ENCODE peak calls at places on chromosomes 5 and 9, in seven cellular contexts. One of them, this sample, is unnamed.

GRCh38 chr5:172266676-172267092 is 16.9 kb downstream of the UBTD2 start:
- DNase-seq in thoracic aorta: no peak
- DNase-seq in GM23338: no peak
- DNase-seq in pancreas: no peak
- DNase-seq in psoas muscle: no peak
- DNase-seq in naive thymus-derived CD4-positive, alpha-beta T cell: no peak
- DNase-seq in H7: no peak
- DNase-seq in this sample: no peak

GRCh38 chr5:122458278-122458872 is 146.3 kb downstream of the SNCAIP start:
- DNase-seq in psoas muscle: no peak
- DNase-seq in naive thymus-derived CD4-positive, alpha-beta T cell: no peak
- DNase-seq in pancreas: peak; percentile 13
- DNase-seq in thoracic aorta: no peak
- DNase-seq in GM23338: peak; percentile 72
- DNase-seq in H7: no peak
- DNase-seq in this sample: peak; percentile 45

GRCh38 chr9:74644015-74644414 is 146.9 kb downstream of the RORB start:
- DNase-seq in GM23338: no peak
- DNase-seq in thoracic aorta: no peak
- DNase-seq in pancreas: no peak
- DNase-seq in psoas muscle: no peak
- DNase-seq in H7: no peak
- DNase-seq in naive thymus-derived CD4-positive, alpha-beta T cell: no peak
- DNase-seq in this sample: no peak

GRCh38 chr9:113139225-113139829 is 11.5 kb upstream of the SLC31A2 start:
- DNase-seq in H7: no peak
- DNase-seq in pancreas: no peak
- DNase-seq in naive thymus-derived CD4-positive, alpha-beta T cell: no peak
- DNase-seq in GM23338: no peak
- DNase-seq in thoracic aorta: no peak
- DNase-seq in psoas muscle: no peak
- DNase-seq in this sample: no peak

GRCh38 chr5:163614787-163615186 is 109.4 kb downstream of the MAT2B start:
- DNase-seq in psoas muscle: no peak
- DNase-seq in H7: no peak
- DNase-seq in pancreas: no peak
- DNase-seq in naive thymus-derived CD4-positive, alpha-beta T cell: no peak
- DNase-seq in GM23338: no peak
- DNase-seq in thoracic aorta: no peak
- DNase-seq in this sample: no peak

GRCh38 chr5:169374761-169375160 is 73.8 kb upstream of the SLIT3 start:
- DNase-seq in psoas muscle: no peak
- DNase-seq in GM23338: no peak
- DNase-seq in thoracic aorta: no peak
- DNase-seq in naive thymus-derived CD4-positive, alpha-beta T cell: no peak
- DNase-seq in pancreas: no peak
- DNase-seq in H7: no peak
- DNase-seq in this sample: no peak

GRCh38 chr5:62689599-62690368 is 111.2 kb downstream of the LRRC70 start:
- DNase-seq in psoas muscle: no peak
- DNase-seq in GM23338: no peak
- DNase-seq in naive thymus-derived CD4-positive, alpha-beta T cell: no peak
- DNase-seq in thoracic aorta: no peak
- DNase-seq in pancreas: no peak
- DNase-seq in H7: no peak
- DNase-seq in this sample: peak; percentile 6

GRCh38 chr9:136103651-136104487 is 8.8 kb upstream of the NACC2 start:
- DNase-seq in psoas muscle: peak; percentile 55
- DNase-seq in naive thymus-derived CD4-positive, alpha-beta T cell: no peak
- DNase-seq in GM23338: peak; percentile 71
- DNase-seq in H7: peak; percentile 87
- DNase-seq in pancreas: no peak
- DNase-seq in thoracic aorta: no peak
- DNase-seq in this sample: no peak

GRCh38 chr5:172830876-172831662 is 3.0 kb upstream of the ERGIC1 start:
- DNase-seq in psoas muscle: no peak
- DNase-seq in thoracic aorta: no peak
- DNase-seq in H7: no peak
- DNase-seq in pancreas: no peak
- DNase-seq in naive thymus-derived CD4-positive, alpha-beta T cell: no peak
- DNase-seq in GM23338: no peak
- DNase-seq in this sample: peak; percentile 97

GRCh38 chr5:141529873-141530272 is 41.0 kb downstream of the PCDHGC5 start:
- DNase-seq in H7: no peak
- DNase-seq in GM23338: no peak
- DNase-seq in psoas muscle: no peak
- DNase-seq in pancreas: no peak
- DNase-seq in naive thymus-derived CD4-positive, alpha-beta T cell: no peak
- DNase-seq in thoracic aorta: no peak
- DNase-seq in this sample: no peak

GRCh38 chr9:13728917-13729811 is 449.7 kb upstream of the MPDZ start:
- DNase-seq in pancreas: no peak
- DNase-seq in H7: no peak
- DNase-seq in GM23338: no peak
- DNase-seq in thoracic aorta: no peak
- DNase-seq in psoas muscle: no peak
- DNase-seq in naive thymus-derived CD4-positive, alpha-beta T cell: no peak
- DNase-seq in this sample: peak; percentile 80

GRCh38 chr5:151086192-151086869 is 5.5 kb upstream of the TNIP1 start:
- DNase-seq in GM23338: no peak
- DNase-seq in psoas muscle: no peak
- DNase-seq in H7: no peak
- DNase-seq in pancreas: no peak
- DNase-seq in naive thymus-derived CD4-positive, alpha-beta T cell: no peak
- DNase-seq in thoracic aorta: no peak
- DNase-seq in this sample: peak; percentile 20

GRCh38 chr5:161778796-161779195 is 69.1 kb upstream of the GABRA1 start:
- DNase-seq in naive thymus-derived CD4-positive, alpha-beta T cell: no peak
- DNase-seq in H7: no peak
- DNase-seq in GM23338: no peak
- DNase-seq in pancreas: no peak
- DNase-seq in thoracic aorta: no peak
- DNase-seq in psoas muscle: no peak
- DNase-seq in this sample: no peak

GRCh38 chr9:32500768-32501167 is 25.2 kb downstream of the RIGI start:
- DNase-seq in thoracic aorta: no peak
- DNase-seq in naive thymus-derived CD4-positive, alpha-beta T cell: no peak
- DNase-seq in GM23338: no peak
- DNase-seq in pancreas: no peak
- DNase-seq in psoas muscle: no peak
- DNase-seq in H7: no peak
- DNase-seq in this sample: peak; percentile 84

GRCh38 chr5:158716668-158717067 is 383.0 kb downstream of the EBF1 start:
- DNase-seq in naive thymus-derived CD4-positive, alpha-beta T cell: no peak
- DNase-seq in H7: no peak
- DNase-seq in pancreas: no peak
- DNase-seq in thoracic aorta: no peak
- DNase-seq in GM23338: peak; percentile 47
- DNase-seq in psoas muscle: no peak
- DNase-seq in this sample: no peak

GRCh38 chr5:133779828-133780475 is 167.6 kb upstream of the FSTL4 start:
- DNase-seq in GM23338: peak; percentile 49
- DNase-seq in naive thymus-derived CD4-positive, alpha-beta T cell: no peak
- DNase-seq in psoas muscle: no peak
- DNase-seq in thoracic aorta: no peak
- DNase-seq in H7: no peak
- DNase-seq in pancreas: no peak
- DNase-seq in this sample: no peak

GRCh38 chr5:145568581-145568980 is 266.6 kb downstream of the PRELID2 start:
- DNase-seq in H7: no peak
- DNase-seq in pancreas: no peak
- DNase-seq in GM23338: no peak
- DNase-seq in naive thymus-derived CD4-positive, alpha-beta T cell: no peak
- DNase-seq in thoracic aorta: no peak
- DNase-seq in psoas muscle: no peak
- DNase-seq in this sample: peak; percentile 71

GRCh38 chr5:35186749-35187148 is 43.5 kb downstream of the PRLR start:
- DNase-seq in pancreas: no peak
- DNase-seq in naive thymus-derived CD4-positive, alpha-beta T cell: no peak
- DNase-seq in thoracic aorta: no peak
- DNase-seq in psoas muscle: no peak
- DNase-seq in GM23338: no peak
- DNase-seq in H7: no peak
- DNase-seq in this sample: no peak

GRCh38 chr5:116546033-116546742 is 28.4 kb downstream of the SEMA6A start:
- DNase-seq in H7: no peak
- DNase-seq in psoas muscle: no peak
- DNase-seq in pancreas: no peak
- DNase-seq in thoracic aorta: no peak
- DNase-seq in naive thymus-derived CD4-positive, alpha-beta T cell: no peak
- DNase-seq in GM23338: no peak
- DNase-seq in this sample: peak; percentile 26

GRCh38 chr9:114770991-114771390 is 34.8 kb downstream of the TNFSF15 start:
- DNase-seq in GM23338: no peak
- DNase-seq in naive thymus-derived CD4-positive, alpha-beta T cell: no peak
- DNase-seq in thoracic aorta: no peak
- DNase-seq in psoas muscle: no peak
- DNase-seq in H7: no peak
- DNase-seq in pancreas: no peak
- DNase-seq in this sample: no peak

GRCh38 chr5:128649183-128649582 is 111.1 kb upstream of the FBN2 start:
- DNase-seq in psoas muscle: no peak
- DNase-seq in thoracic aorta: no peak
- DNase-seq in GM23338: no peak
- DNase-seq in pancreas: no peak
- DNase-seq in H7: no peak
- DNase-seq in naive thymus-derived CD4-positive, alpha-beta T cell: no peak
- DNase-seq in this sample: peak; percentile 33

GRCh38 chr5:134536876-134537275 is 11.4 kb downstream of the JADE2 start:
- DNase-seq in GM23338: no peak
- DNase-seq in thoracic aorta: no peak
- DNase-seq in H7: no peak
- DNase-seq in pancreas: no peak
- DNase-seq in psoas muscle: no peak
- DNase-seq in naive thymus-derived CD4-positive, alpha-beta T cell: no peak
- DNase-seq in this sample: no peak

GRCh38 chr9:68805890-68806517 is 101.0 kb downstream of the PIP5K1B start:
- DNase-seq in H7: no peak
- DNase-seq in GM23338: no peak
- DNase-seq in psoas muscle: no peak
- DNase-seq in naive thymus-derived CD4-positive, alpha-beta T cell: no peak
- DNase-seq in pancreas: no peak
- DNase-seq in thoracic aorta: no peak
- DNase-seq in this sample: no peak

GRCh38 chr5:56168066-56168478 is 65.1 kb downstream of the ANKRD55 start:
- DNase-seq in thoracic aorta: no peak
- DNase-seq in GM23338: no peak
- DNase-seq in psoas muscle: no peak
- DNase-seq in pancreas: no peak
- DNase-seq in naive thymus-derived CD4-positive, alpha-beta T cell: no peak
- DNase-seq in H7: no peak
- DNase-seq in this sample: no peak

GRCh38 chr5:56167522-56167921 is 65.6 kb downstream of the ANKRD55 start:
- DNase-seq in thoracic aorta: no peak
- DNase-seq in GM23338: no peak
- DNase-seq in pancreas: no peak
- DNase-seq in naive thymus-derived CD4-positive, alpha-beta T cell: no peak
- DNase-seq in psoas muscle: no peak
- DNase-seq in H7: no peak
- DNase-seq in this sample: no peak

GRCh38 chr5:56169949-56170348 is 63.2 kb downstream of the ANKRD55 start:
- DNase-seq in H7: no peak
- DNase-seq in GM23338: no peak
- DNase-seq in psoas muscle: no peak
- DNase-seq in naive thymus-derived CD4-positive, alpha-beta T cell: no peak
- DNase-seq in thoracic aorta: no peak
- DNase-seq in pancreas: no peak
- DNase-seq in this sample: no peak

GRCh38 chr5:56170557-56170956 is 62.6 kb downstream of the ANKRD55 start:
- DNase-seq in H7: no peak
- DNase-seq in thoracic aorta: no peak
- DNase-seq in naive thymus-derived CD4-positive, alpha-beta T cell: no peak
- DNase-seq in pancreas: peak; percentile 47
- DNase-seq in GM23338: no peak
- DNase-seq in psoas muscle: no peak
- DNase-seq in this sample: no peak

DNA sequence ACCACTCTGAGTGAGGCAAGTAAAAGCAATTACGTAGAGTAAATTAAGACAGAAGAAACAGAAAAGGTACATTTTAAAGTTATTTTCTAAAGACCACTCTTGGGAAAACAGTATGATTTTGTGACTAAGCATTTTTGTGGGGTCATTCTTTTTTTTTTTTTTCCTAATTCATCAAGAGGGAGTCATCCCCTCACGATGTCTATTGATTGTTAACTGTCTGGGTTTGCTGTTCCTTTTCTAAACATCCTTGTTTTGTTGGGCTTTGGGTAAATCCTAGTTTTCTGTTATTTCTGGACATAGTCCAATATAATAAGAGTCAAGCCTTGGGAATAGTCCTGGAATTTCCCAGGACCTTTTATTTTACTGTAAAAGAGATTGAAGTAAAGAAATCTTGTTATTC is 63.8 kb downstream of the ANKRD55 start:
- DNase-seq in pancreas: no peak
- DNase-seq in H7: no peak
- DNase-seq in psoas muscle: no peak
- DNase-seq in naive thymus-derived CD4-positive, alpha-beta T cell: no peak
- DNase-seq in thoracic aorta: no peak
- DNase-seq in GM23338: no peak
- DNase-seq in this sample: no peak
- H3K36me3 ChIP-seq in pancreas: no peaks in the 10 kb centered on the region
- H3K36me3 ChIP-seq in H7: no peaks in the 10 kb centered on the region
- H3K36me3 ChIP-seq in psoas muscle: no peaks in the 10 kb centered on the region
- H3K36me3 ChIP-seq in naive thymus-derived CD4-positive, alpha-beta T cell: no peaks in the 10 kb centered on the region
- H3K36me3 ChIP-seq in thoracic aorta: no peaks in the 10 kb centered on the region
- H3K36me3 ChIP-seq in GM23338: no peaks in the 10 kb centered on the region
- H3K36me3 ChIP-seq in this sample: no peaks in the 10 kb centered on the region

DNA sequence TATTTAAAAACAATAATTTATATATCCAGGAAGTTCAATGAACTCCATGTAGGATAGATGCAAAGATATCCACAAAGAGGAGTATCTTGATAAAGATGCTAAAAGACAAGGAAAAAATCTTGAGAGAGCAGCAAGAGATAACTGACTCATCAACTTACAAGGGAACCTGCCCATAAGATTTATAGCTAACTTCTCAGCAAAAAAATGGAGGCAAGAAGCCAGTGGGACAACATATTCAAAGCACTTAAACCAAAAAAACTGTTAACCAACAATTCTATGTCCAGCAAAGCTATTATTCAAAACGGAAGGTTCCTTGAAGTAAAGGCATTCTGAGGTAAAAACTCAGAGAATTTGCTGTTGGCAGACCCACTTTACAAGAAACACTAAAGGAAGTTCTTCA is 20.3 kb downstream of the RABGAP1 start:
- DNase-seq in GM23338: no peak
- DNase-seq in naive thymus-derived CD4-positive, alpha-beta T cell: no peak
- DNase-seq in H7: no peak
- DNase-seq in thoracic aorta: no peak
- DNase-seq in psoas muscle: no peak
- DNase-seq in pancreas: no peak
- DNase-seq in this sample: no peak
- H3K36me3 ChIP-seq in GM23338: peaks cover 11% of the 10 kb centered on the region
- H3K36me3 ChIP-seq in naive thymus-derived CD4-positive, alpha-beta T cell: peaks cover 4% of the 10 kb centered on the region
- H3K36me3 ChIP-seq in H7: peaks cover 4% of the 10 kb centered on the region
- H3K36me3 ChIP-seq in thoracic aorta: peaks cover 12% of the 10 kb centered on the region
- H3K36me3 ChIP-seq in psoas muscle: no peaks in the 10 kb centered on the region
- H3K36me3 ChIP-seq in pancreas: no peaks in the 10 kb centered on the region
- H3K36me3 ChIP-seq in this sample: peaks cover 2% of the 10 kb centered on the region

GRCh38 chr9:124347206-124347967 is 67.9 kb downstream of the PSMB7 start:
- DNase-seq in GM23338: no peak
- DNase-seq in naive thymus-derived CD4-positive, alpha-beta T cell: no peak
- DNase-seq in thoracic aorta: no peak
- DNase-seq in pancreas: no peak
- DNase-seq in psoas muscle: peak; percentile 30
- DNase-seq in H7: no peak
- DNase-seq in this sample: no peak
- H3K36me3 ChIP-seq in GM23338: peaks cover 3% of the 10 kb centered on the region
- H3K36me3 ChIP-seq in naive thymus-derived CD4-positive, alpha-beta T cell: peaks cover 9% of the 10 kb centered on the region
- H3K36me3 ChIP-seq in thoracic aorta: peaks cover 41% of the 10 kb centered on the region
- H3K36me3 ChIP-seq in pancreas: peaks cover 57% of the 10 kb centered on the region
- H3K36me3 ChIP-seq in psoas muscle: no peaks in the 10 kb centered on the region
- H3K36me3 ChIP-seq in H7: peaks cover 5% of the 10 kb centered on the region
- H3K36me3 ChIP-seq in this sample: peaks cover 14% of the 10 kb centered on the region

GRCh38 chr5:109563189-109563588 is 126.5 kb upstream of the MAN2A1 start:
- DNase-seq in H7: no peak
- DNase-seq in pancreas: no peak
- DNase-seq in thoracic aorta: no peak
- DNase-seq in psoas muscle: no peak
- DNase-seq in naive thymus-derived CD4-positive, alpha-beta T cell: no peak
- DNase-seq in GM23338: no peak
- DNase-seq in this sample: no peak
- H3K36me3 ChIP-seq in H7: no peaks in the 10 kb centered on the region
- H3K36me3 ChIP-seq in pancreas: no peaks in the 10 kb centered on the region
- H3K36me3 ChIP-seq in thoracic aorta: no peaks in the 10 kb centered on the region
- H3K36me3 ChIP-seq in psoas muscle: no peaks in the 10 kb centered on the region
- H3K36me3 ChIP-seq in naive thymus-derived CD4-positive, alpha-beta T cell: no peaks in the 10 kb centered on the region
- H3K36me3 ChIP-seq in GM23338: no peaks in the 10 kb centered on the region
- H3K36me3 ChIP-seq in this sample: no peaks in the 10 kb centered on the region